ENCODE peak calls at places on chromosomes 13 and 19, in six cellular contexts. Q is thyroid gland, X is NB4, V is GM12891, C is A549, U is stomach. B is an unnamed sample.

GRCh38 chr13:75250526-75251183 is 231.3 kb downstream of the TBC1D4 start:
- DNase-seq in U (no peak), C (no peak), V (no peak), Q (no peak), X (no peak), B (no peak)

GRCh38 chr13:112670118-112670517 is 19.7 kb upstream of the ATP11A start:
- DNase-seq in C (no peak), V (no peak), Q (no peak), U (peak), X (no peak), B (no peak)

GRCh38 chr13:38002596-38002995 is 133.0 kb upstream of the TRPC4 start:
- DNase-seq in X (no peak), Q (no peak), C (no peak), V (no peak), U (no peak), B (no peak)

GRCh38 chr19:1000095-1000494 is at the start of gene GRIN3B:
- DNase-seq in U (peak), C (peak), V (peak), X (peak), Q (peak), B (peak)

GRCh38 chr13:76711515-76712182 is 174.6 kb downstream of the KCTD12 start:
- DNase-seq in X (peak), C (no peak), Q (no peak), V (no peak), U (no peak), B (no peak)

GRCh38 chr13:47337781-47338507 is 441.1 kb upstream of the HTR2A start:
- DNase-seq in U (no peak), Q (no peak), X (no peak), C (no peak), V (no peak), B (no peak)

GRCh38 chr19:30535011-30535410 is 162.8 kb downstream of the ZNF536 start:
- DNase-seq in Q (no peak), U (no peak), V (no peak), C (no peak), X (no peak), B (no peak)

GRCh38 chr13:43766766-43767165 is 20.0 kb downstream of the ENOX1 start:
- DNase-seq in C (no peak), U (no peak), V (no peak), X (no peak), Q (no peak), B (no peak)

GRCh38 chr13:95385808-95386207 is 84.6 kb upstream of the ABCC4 start:
- DNase-seq in C (no peak), U (no peak), X (no peak), V (no peak), Q (no peak), B (no peak)

GRCh38 chr19:42965204-42965603 is 28.2 kb upstream of the PSG7 start:
- DNase-seq in V (no peak), U (no peak), C (peak), Q (no peak), X (no peak), B (no peak)

GRCh38 chr19:896999-897398 is 3.7 kb downstream of the RNU6-9 start:
- DNase-seq in V (no peak), X (no peak), U (no peak), Q (no peak), C (no peak), B (no peak)

GRCh38 chr13:40389081-40389641 is 277.3 kb downstream of the FOXO1 start:
- DNase-seq in Q (peak), U (no peak), V (no peak), X (peak), C (no peak), B (peak)

GRCh38 chr13:77751513-77752456 is 54.3 kb downstream of the SLAIN1 start:
- DNase-seq in X (peak), C (peak), Q (peak), U (no peak), V (no peak), B (peak)

GRCh38 chr13:51225034-51225433 is 2.8 kb downstream of the FAM124A start:
- DNase-seq in V (no peak), X (peak), U (no peak), Q (no peak), C (no peak), B (no peak)

GRCh38 chr19:17871878-17872250 is at the start of gene SLC5A5:
- DNase-seq in U (no peak), X (peak), C (no peak), V (no peak), Q (no peak), B (no peak)

GRCh38 chr19:38401148-38401547 is 1.7 kb upstream of the FAM98C start:
- DNase-seq in U (no peak), Q (no peak), X (no peak), V (no peak), C (no peak), B (no peak)

GRCh38 chr13:58906329-58907007 is 1257.3 kb downstream of the DIAPH3 start:
- DNase-seq in C (no peak), V (no peak), X (no peak), Q (no peak), U (no peak), B (no peak)

GRCh38 chr13:34748078-34748477 is 194.0 kb upstream of the NBEA start:
- DNase-seq in Q (peak), V (no peak), C (no peak), U (no peak), X (peak), B (no peak)

GRCh38 chr13:52010890-52011689 is at the start of gene ATP7B:
- DNase-seq in Q (peak), X (peak), U (no peak), V (peak), C (peak), B (peak)

GRCh38 chr13:22061371-22061805 is 390.5 kb downstream of the FGF9 start:
- DNase-seq in U (no peak), V (no peak), C (no peak), X (no peak), Q (no peak), B (no peak)

GRCh38 chr13:68970532-68970931 is 1137.1 kb upstream of the ATXN8OS start:
- DNase-seq in X (no peak), Q (no peak), V (no peak), U (no peak), C (no peak), B (no peak)

GRCh38 chr19:53101518-53101917 is 1.7 kb downstream of the ZNF160 start:
- DNase-seq in C (no peak), V (peak), Q (no peak), U (no peak), X (peak), B (no peak)

GRCh38 chr19:57671124-57671895 is 2.6 kb downstream of the ZSCAN4 start:
- DNase-seq in C (no peak), U (no peak), V (no peak), X (no peak), Q (no peak), B (no peak)

GRCh38 chr19:35592226-35592625 is 6.3 kb downstream of the PMIS2 start:
- DNase-seq in C (peak), U (peak), V (peak), Q (peak), X (peak), B (no peak)

GRCh38 chr13:76856141-76856571 is 30.0 kb downstream of the KCTD12 start:
- DNase-seq in X (peak), U (no peak), C (no peak), V (no peak), Q (no peak), B (no peak)

GRCh38 chr13:35496761-35497386 is 20.4 kb upstream of the MAB21L1 start:
- DNase-seq in V (no peak), U (no peak), X (peak), Q (no peak), C (no peak), B (no peak)

GRCh38 chr19:6802336-6803035 is 30.0 kb downstream of the VAV1 start:
- DNase-seq in Q (peak), U (peak), X (peak), V (no peak), C (peak), B (no peak)

GRCh38 chr13:49789961-49790360 is 2.5 kb downstream of the KPNA3 start:
- DNase-seq in Q (no peak), C (no peak), V (no peak), U (no peak), X (no peak), B (no peak)

GRCh38 chr13:49786609-49787008 is 5.9 kb downstream of the KPNA3 start:
- DNase-seq in V (no peak), Q (no peak), U (no peak), X (no peak), C (no peak), B (no peak)

GRCh38 chr13:49791214-49791752 is 1.2 kb downstream of the KPNA3 start:
- DNase-seq in U (no peak), Q (peak), C (no peak), X (peak), V (peak), B (no peak)

GRCh38 chr13:49792550-49793324 is at the start of gene KPNA3:
- DNase-seq in C (peak), U (peak), V (peak), X (peak), Q (peak), B (peak)

DNA sequence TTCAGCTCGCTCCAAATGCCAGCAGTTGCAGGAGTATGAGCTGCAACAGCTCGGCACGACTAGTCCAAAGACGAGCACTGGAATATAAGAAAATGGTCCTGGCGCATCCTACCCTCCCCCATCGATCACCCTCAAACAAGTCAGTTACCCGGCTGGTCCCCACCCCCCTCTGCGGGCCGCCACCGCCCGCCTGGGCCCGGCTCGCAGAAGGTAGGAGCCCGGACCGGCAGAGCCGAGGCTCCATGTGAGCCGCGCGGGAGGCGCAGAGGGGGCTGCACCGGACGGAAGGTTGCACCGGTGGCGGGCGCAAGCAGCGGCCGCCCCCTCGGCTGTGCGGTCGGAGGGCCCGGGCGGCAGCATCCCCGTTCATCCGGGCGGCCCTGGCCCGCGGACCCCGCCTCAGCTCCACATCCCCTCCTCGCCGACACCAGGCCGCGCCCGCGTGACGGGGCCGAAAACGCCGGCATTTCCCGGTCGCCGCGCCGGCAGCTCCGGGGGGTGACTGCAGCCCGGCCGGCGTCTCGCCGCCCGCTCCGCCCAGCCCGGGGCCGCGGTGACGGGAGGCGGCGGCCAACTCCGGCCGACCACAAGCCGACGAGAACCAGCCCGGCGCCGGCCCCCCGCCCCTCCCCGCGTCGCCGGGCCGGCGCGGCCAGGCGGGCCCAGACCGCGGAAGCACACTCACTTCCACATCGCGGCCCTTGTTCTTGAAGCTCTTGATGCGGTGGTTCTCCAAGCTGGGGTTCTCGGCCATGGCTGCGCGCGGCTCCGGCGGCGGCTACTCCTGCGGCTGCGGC is 531 bp downstream of the KPNA3 start:
- DNase-seq in U (peak), C (no peak), V (peak), Q (peak), X (peak), B (no peak)
- TF ChIP-seq POLR2A in U (no peak), C (no peak), V (peak), Q (peak), X (peak), B (peak)

DNA sequence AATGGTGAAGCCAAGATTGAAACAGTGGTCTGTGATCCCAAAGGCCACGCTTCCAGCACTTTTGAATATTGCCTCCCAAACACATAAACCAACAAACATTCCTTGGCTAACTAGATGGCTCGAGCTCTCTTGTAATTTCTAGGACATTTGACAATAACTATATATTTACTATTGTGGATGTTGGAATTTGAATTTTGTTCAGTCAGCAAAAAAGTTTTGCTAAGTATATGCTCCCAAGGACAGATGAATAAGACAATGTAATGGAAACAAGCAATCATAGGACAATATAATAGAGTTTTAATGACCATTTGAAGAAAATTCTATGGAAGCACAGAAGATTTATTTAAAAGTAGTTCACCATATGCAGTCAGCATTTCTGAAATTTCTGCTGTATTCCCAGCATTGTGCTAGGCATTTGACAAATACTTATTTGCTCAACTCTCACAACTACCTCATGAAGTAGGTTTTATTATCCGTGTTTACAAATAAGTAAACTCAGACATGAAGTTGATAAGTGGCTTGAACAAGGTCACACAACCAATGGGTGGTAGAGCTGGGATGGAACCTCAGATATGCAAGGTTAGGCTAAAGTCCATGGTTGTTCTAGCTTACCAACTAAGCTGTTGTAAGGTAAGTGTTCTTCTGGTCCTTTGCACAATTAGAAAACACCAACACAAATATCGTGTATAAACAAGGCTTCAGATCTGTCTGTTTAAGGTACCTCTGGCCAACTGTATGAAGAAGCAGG is 205.1 kb downstream of the NUFIP1 start:
- DNase-seq in C (no peak), X (no peak), V (no peak), U (no peak), Q (no peak), B (no peak)
- TF ChIP-seq POLR2A in C (no peak), X (no peak), V (no peak), U (no peak), Q (no peak), B (no peak)

DNA sequence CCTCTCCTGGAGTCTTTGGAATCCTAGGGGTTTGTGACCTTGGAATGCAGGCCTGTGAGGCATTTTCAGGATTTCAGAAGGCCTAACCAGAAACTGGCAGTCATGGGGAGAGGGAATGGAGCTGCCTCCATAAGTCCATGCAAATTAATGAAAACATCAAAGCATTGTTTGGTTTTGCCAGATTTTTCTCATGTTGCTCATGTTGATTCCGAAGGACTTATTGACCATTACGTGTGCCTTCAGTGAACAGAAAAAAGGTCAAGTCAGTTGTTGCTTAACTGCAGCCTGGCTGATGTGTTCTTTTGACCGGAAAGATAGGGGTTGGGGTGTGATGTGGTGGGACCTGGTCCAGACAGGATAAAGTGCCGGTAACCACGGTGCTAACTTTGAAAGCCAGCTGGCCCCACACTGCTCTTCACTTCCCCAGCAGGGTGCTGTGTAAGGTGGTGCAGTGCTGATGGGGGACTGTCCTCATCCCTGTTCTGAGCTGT is 3.6 kb downstream of the RNF113B start:
- DNase-seq in X (no peak), Q (peak), U (no peak), V (no peak), C (no peak), B (no peak)
- TF ChIP-seq POLR2A in X (no peak), Q (no peak), U (no peak), V (no peak), C (no peak), B (no peak)

DNA sequence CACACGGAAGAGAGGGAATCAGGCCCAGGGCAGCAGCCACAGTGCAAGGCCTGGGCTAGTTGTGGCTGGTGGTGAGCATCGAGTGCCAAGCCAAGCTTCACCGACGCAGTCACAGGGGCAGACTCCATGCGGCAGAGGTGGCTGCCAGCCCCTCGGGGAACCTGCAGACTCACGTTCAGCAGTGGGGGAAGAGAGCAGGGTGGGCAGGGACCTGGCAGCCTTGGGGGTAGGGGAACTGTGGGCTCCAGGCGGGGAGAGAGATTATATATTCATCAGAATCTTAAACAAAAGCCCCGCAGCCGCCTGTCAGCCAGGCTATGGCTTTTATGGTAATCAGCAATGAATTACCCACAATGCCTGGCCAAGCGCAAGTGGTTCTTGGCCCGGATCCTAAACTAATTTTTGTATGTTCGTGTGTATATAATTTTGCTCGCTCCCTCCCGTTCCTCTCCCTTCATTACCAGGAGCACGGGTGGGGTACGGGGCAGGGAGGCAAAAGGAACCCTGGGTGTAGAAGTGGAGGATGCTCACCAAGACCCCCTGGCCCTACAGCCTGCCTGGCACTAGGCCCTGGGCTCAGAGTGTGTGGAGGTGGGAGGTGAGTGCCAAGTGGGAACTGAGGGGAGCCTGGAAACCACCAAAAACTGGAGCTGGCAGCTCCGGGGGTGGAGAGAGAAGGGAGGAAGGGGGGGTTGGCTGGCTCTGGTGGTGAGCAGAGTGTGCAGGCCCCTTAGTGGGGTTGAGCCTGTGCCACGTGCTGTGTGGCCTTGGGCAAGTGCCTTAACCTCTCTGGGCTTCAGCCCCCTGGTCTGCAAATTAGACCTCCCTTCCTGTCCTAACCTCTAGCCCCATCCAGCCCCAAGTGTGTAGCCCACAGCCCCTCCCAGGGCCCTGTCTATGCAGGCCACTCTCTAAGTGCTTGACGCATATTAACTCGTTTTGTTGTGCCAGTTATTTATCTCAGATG is 31.9 kb downstream of the PTPRS start:
- DNase-seq in C (no peak), U (peak), Q (peak), X (peak), V (no peak), B (no peak)
- TF ChIP-seq POLR2A in C (no peak), U (peak), Q (peak), X (no peak), V (peak), B (peak)

GRCh38 chr19:19404879-19405860 is at the start of gene GATAD2A:
- DNase-seq in X (peak), U (peak), C (peak), Q (peak), V (peak), B (peak)
- TF ChIP-seq POLR2A in X (peak), U (no peak), C (no peak), Q (peak), V (no peak), B (peak)

B was measured in Peyer's patch.